ENCODE peak calls at places on chromosomes 13 and 19, in nine cellular contexts. W is stimulated activated CD4-positive, alpha-beta T cell treated with anti-CD3 and anti-CD28 coated beads, Interleukin-4, amount 100 ng/mL, for 4 hours; V is fibroblast of gingiva; F is SJSA1; D is HS-5; J is fibroblast of mammary gland; Y is activated naive CD4-positive, alpha-beta T cell treated with anti-CD3 and anti-CD28 coated beads, Interleukin-2, amount 10 ng/mL, durations not matched to agents 7 days and 5 days; A is GM04504; S is trophoblast cell. X is an unnamed sample.

GRCh38 chr19:17735410-17735809 is 15.9 kb upstream of the FCHO1 start:
- DNase-seq in A (no peak), V (no peak), Y (no peak), W (no peak), J (no peak), S (no peak), F (no peak), D (no peak), X (no peak)

GRCh38 chr13:19023115-19023514 is 158.5 kb downstream of the TUBA3C start:
- DNase-seq in W (no peak), A (no peak), V (no peak), D (no peak), S (no peak), J (no peak), F (no peak), Y (no peak), X (no peak)

GRCh38 chr19:51610576-51610975 is 19.6 kb downstream of the SIGLEC5 start:
- DNase-seq in F (no peak), S (no peak), V (no peak), J (no peak), Y (no peak), A (no peak), W (no peak), D (no peak), X (no peak)

GRCh38 chr13:102846261-102847015 is 606 bp downstream of the ERCC5 start:
- DNase-seq in S (peak; percentile 56), F (no peak), J (peak; percentile 51), D (no peak), Y (peak; percentile 66), V (peak; percentile 32), W (peak; percentile 30), A (no peak), X (peak; percentile 29)

GRCh38 chr19:36417752-36418286 is 625 bp downstream of the ZFP82 start:
- DNase-seq in W (no peak), S (peak; percentile 21), F (no peak), Y (peak; percentile 20), J (no peak), V (no peak), A (no peak), D (no peak), X (no peak)

GRCh38 chr13:94121686-94122085 is 357.8 kb downstream of the DCT start:
- DNase-seq in D (no peak), W (no peak), S (no peak), A (no peak), V (no peak), F (no peak), J (peak; percentile 73), Y (no peak), X (no peak)

GRCh38 chr19:3146677-3147100 is 10.9 kb downstream of the GNA15 start:
- DNase-seq in W (peak; percentile 68), A (no peak), J (no peak), F (no peak), Y (peak; percentile 75), D (no peak), V (no peak), S (peak; percentile 68), X (peak; percentile 74)

GRCh38 chr19:46279177-46279576 is 17.7 kb upstream of the HIF3A start:
- DNase-seq in S (no peak), Y (no peak), F (no peak), D (no peak), W (no peak), A (no peak), V (no peak), J (no peak), X (no peak)

GRCh38 chr19:32178401-32178800 is 167.0 kb upstream of the ZNF507 start:
- DNase-seq in V (no peak), D (no peak), W (no peak), S (no peak), J (no peak), F (peak; percentile 16), Y (no peak), A (no peak), X (no peak)

GRCh38 chr13:75250526-75251183 is 231.3 kb downstream of the TBC1D4 start:
- DNase-seq in A (no peak), W (no peak), V (no peak), J (peak; percentile 84), F (no peak), Y (no peak), D (no peak), S (no peak), X (no peak)

GRCh38 chr19:45901432-45901903 is 945 bp downstream of the MYPOP start:
- DNase-seq in A (no peak), V (peak; percentile 32), D (no peak), Y (peak; percentile 50), W (peak; percentile 32), J (peak; percentile 44), F (no peak), S (peak; percentile 85), X (no peak)

GRCh38 chr19:8593931-8594330 is 16.6 kb downstream of the ADAMTS10 start:
- DNase-seq in Y (no peak), V (no peak), F (no peak), S (no peak), D (no peak), J (no peak), W (no peak), A (no peak), X (no peak)

GRCh38 chr13:63024458-63024857 is 1608.8 kb upstream of the PCDH20 start:
- DNase-seq in A (no peak), J (no peak), F (no peak), Y (no peak), D (no peak), W (no peak), V (no peak), S (no peak), X (no peak)

GRCh38 chr19:51473009-51473707 is 5.2 kb upstream of the CEACAM18 start:
- DNase-seq in Y (peak; percentile 87), W (peak; percentile 86), J (peak; percentile 67), F (peak; percentile 66), V (peak; percentile 33), D (peak; percentile 30), S (peak; percentile 89), A (peak; percentile 44), X (peak; percentile 68)

GRCh38 chr19:48558018-48558684 is 6.2 kb downstream of the SULT2B1 start:
- DNase-seq in J (peak; percentile 80), S (peak; percentile 98), D (no peak), A (no peak), Y (no peak), F (no peak), V (peak; percentile 36), W (no peak), X (no peak)

GRCh38 chr19:49398001-49398615 is 10.1 kb downstream of the KASH5 start:
- DNase-seq in W (no peak), S (no peak), A (no peak), D (no peak), J (no peak), Y (no peak), V (no peak), F (no peak), X (no peak)

GRCh38 chr13:87669379-87669978 is 1.7 kb upstream of the SLITRK5 start:
- DNase-seq in A (no peak), J (peak; percentile 31), F (no peak), W (no peak), Y (no peak), S (peak; percentile 16), D (no peak), V (peak; percentile 38), X (no peak)

GRCh38 chr19:49017666-49018351 is 918 bp upstream of the LHB start:
- DNase-seq in Y (peak; percentile 75), D (no peak), F (peak; percentile 84), A (no peak), S (peak; percentile 79), V (peak; percentile 31), W (peak; percentile 59), J (peak; percentile 48), X (peak; percentile 52)

GRCh38 chr13:49622174-49622946 is 5.9 kb upstream of the ARL11 start:
- DNase-seq in Y (no peak), V (no peak), J (no peak), W (no peak), F (no peak), A (no peak), D (no peak), S (no peak), X (no peak)

GRCh38 chr13:87999141-87999765 is 328.1 kb downstream of the SLITRK5 start:
- DNase-seq in V (peak; percentile 71), J (peak; percentile 29), F (no peak), S (peak; percentile 54), A (peak; percentile 61), W (no peak), D (peak; percentile 68), Y (no peak), X (no peak)

GRCh38 chr13:74444161-74444571 is 310.0 kb upstream of the KLF12 start:
- DNase-seq in D (no peak), S (no peak), V (no peak), A (no peak), Y (no peak), W (no peak), J (no peak), F (no peak), X (no peak)

X was measured in effector CD8-positive, alpha-beta T cell.